ENCODE peak calls at places on chromosomes 5 and 9, in six cellular contexts. T, X, C, P, R and O are unnamed samples.

GRCh38 chr9:138024131-138024530 is 146.5 kb downstream of the CACNA1B start:
- DNase-seq in P (no peak), T (no peak), X (peak), R (no peak), C (no peak), O (peak)

GRCh38 chr5:127723571-127723970 is 20.4 kb downstream of the CCDC192 start:
- DNase-seq in P (peak), C (no peak), R (no peak), T (peak), X (no peak), O (no peak)

GRCh38 chr5:176810084-176810597 is at the start of gene UNC5A:
- DNase-seq in C (no peak), R (peak), X (no peak), T (peak), P (no peak), O (no peak)

GRCh38 chr9:127983847-127984289 is 3.1 kb upstream of the EEIG1 start:
- DNase-seq in P (no peak), X (no peak), T (no peak), C (no peak), R (no peak), O (no peak)

GRCh38 chr9:98678244-98678842 is 30.4 kb downstream of the GABBR2 start:
- DNase-seq in X (peak), T (peak), R (peak), C (no peak), P (no peak), O (no peak)

GRCh38 chr9:6959275-6960000 is 201.7 kb downstream of the KDM4C start:
- DNase-seq in X (no peak), R (no peak), C (no peak), P (no peak), T (no peak), O (no peak)

GRCh38 chr9:121483049-121483448 is 16.6 kb downstream of the GGTA1 start:
- DNase-seq in T (no peak), C (no peak), X (no peak), R (no peak), P (peak), O (no peak)

GRCh38 chr5:112681481-112681908 is 56.2 kb upstream of the APC start:
- DNase-seq in X (no peak), P (no peak), T (no peak), C (no peak), R (no peak), O (no peak)

GRCh38 chr9:133463234-133463863 is 3.6 kb downstream of the CACFD1 start:
- DNase-seq in T (no peak), P (no peak), X (no peak), R (no peak), C (no peak), O (no peak)

GRCh38 chr5:138953370-138954256 is 78.5 kb upstream of the LRRTM2 start:
- DNase-seq in C (peak), P (peak), T (peak), R (no peak), X (peak), O (no peak)

GRCh38 chr5:118253401-118254061 is 734.8 kb downstream of the DTWD2 start:
- DNase-seq in X (no peak), P (no peak), R (no peak), C (no peak), T (no peak), O (no peak)

GRCh38 chr9:28961625-28962024 is 1388.3 kb upstream of the C9orf72 start:
- DNase-seq in P (no peak), T (no peak), R (no peak), X (no peak), C (no peak), O (no peak)

GRCh38 chr5:10601246-10602030 is 37.6 kb downstream of the ANKRD33B start:
- DNase-seq in C (peak), R (no peak), T (peak), X (no peak), P (peak), O (peak)

GRCh38 chr9:32456564-32456963 is 69.4 kb downstream of the RIGI start:
- DNase-seq in R (no peak), C (no peak), P (no peak), X (no peak), T (peak), O (no peak)

GRCh38 chr9:121823451-121824169 is 172.2 kb downstream of the DAB2IP start:
- DNase-seq in R (no peak), X (no peak), T (no peak), C (no peak), P (no peak), O (no peak)

GRCh38 chr9:35313911-35314310 is 152.1 kb downstream of the UNC13B start:
- DNase-seq in X (no peak), P (no peak), T (no peak), R (no peak), C (peak), O (no peak)

GRCh38 chr9:89605181-89606048 is 603 bp downstream of the GADD45G start:
- DNase-seq in P (peak), R (peak), X (peak), C (no peak), T (peak), O (peak)

GRCh38 chr5:150320048-150320555 is 17.4 kb upstream of the ARSI start:
- DNase-seq in P (peak), T (peak), X (no peak), R (no peak), C (peak), O (no peak)

GRCh38 chr9:74577956-74578355 is 80.8 kb downstream of the RORB start:
- DNase-seq in R (no peak), T (no peak), X (no peak), P (no peak), C (no peak), O (no peak)
- TF ChIP-seq CTCF in R (peak), T (peak), X (no peak), P (peak), C (peak), O (no peak)

GRCh38 chr9:88378317-88378716 is 9.9 kb upstream of the SPIN1 start:
- DNase-seq in P (no peak), X (no peak), R (no peak), C (no peak), T (peak), O (no peak)
- TF ChIP-seq CTCF in P (no peak), X (no peak), R (no peak), C (no peak), T (peak), O (no peak)

DNA sequence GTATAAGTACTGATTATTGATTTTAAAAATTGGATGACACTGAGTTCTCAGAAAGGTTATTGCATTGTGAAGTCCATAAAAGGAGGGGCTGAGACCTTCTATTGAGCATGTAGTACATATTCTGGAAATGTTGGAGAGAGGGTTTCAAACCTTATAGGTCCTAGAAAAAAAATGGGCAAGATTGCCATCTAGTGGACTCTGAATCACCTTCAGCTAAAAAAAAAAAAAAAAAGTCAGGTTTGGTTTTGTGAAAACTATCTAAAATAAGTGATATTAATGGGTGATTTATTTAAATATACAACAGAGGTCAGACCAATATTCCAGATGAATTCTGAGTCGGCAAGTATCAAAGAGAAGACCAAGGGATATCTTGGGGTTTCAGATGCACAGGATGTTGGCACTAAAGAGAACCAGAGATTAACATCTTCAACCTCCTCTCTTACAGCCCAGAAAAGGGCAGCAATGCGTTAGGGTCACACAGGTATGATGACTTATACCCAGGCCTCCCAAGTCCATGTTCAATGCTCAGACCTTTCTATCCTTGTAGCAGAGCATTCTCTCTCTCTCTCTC is 109.8 kb upstream of the NMUR2 start:
- DNase-seq in X (no peak), C (no peak), P (no peak), T (peak), R (no peak), O (no peak)
- TF ChIP-seq CTCF in X (no peak), C (peak), P (peak), T (peak), R (peak), O (peak)

GRCh38 chr5:131589510-131590348 is 45.3 kb downstream of the RAPGEF6 start:
- DNase-seq in R (peak), P (peak), C (peak), T (peak), X (no peak), O (no peak)
- TF ChIP-seq CTCF in R (peak), P (peak), C (peak), T (peak), X (peak), O (peak)

DNA sequence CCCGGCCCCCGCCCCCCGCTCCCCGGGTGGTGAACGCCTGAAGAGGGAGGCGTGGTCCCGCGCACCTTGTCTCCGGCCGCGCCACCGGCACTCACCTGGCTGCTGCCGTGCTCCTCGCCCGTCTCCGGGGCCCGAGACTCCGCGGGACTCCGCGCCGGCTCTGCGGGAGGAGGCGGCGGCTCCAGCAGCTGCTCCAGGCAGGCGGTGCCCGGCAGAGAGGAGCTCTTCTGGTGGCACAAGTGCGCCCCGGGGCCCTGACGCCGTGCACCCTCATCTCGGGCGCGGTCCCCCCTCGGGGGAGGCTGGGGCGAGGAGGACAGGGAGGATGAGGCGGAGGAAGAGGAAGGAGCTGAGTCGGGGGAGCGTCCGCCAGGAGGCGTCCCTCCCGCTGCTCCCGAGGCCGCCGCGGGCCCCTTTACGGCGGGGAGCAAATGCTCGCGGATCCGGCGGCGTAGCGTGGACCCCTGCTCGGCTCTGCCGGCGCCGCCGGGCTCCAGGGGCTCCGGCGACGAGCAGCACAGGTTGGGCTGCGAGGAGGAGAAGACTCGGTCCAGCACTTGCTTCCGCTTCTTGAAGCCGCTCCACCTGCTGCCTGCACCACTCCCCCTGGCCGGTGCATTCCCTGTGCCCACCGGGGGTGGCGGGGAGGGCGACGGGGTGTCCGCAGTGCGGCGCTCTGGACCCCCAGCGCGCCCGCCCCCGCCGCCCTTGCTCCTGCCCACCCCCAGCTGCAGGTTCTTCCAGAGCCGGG is 958 bp downstream of the MCTP1 start:
- DNase-seq in R (peak), C (no peak), P (peak), X (peak), T (no peak), O (no peak)
- TF ChIP-seq CTCF in R (peak), C (peak), P (no peak), X (no peak), T (peak), O (peak)

GRCh38 chr5:75325242-75325641 is 11.8 kb upstream of the HMGCR start:
- DNase-seq in T (no peak), C (no peak), P (no peak), R (no peak), X (no peak), O (no peak)
- TF ChIP-seq CTCF in T (no peak), C (peak), P (peak), R (no peak), X (no peak), O (peak)

DNA sequence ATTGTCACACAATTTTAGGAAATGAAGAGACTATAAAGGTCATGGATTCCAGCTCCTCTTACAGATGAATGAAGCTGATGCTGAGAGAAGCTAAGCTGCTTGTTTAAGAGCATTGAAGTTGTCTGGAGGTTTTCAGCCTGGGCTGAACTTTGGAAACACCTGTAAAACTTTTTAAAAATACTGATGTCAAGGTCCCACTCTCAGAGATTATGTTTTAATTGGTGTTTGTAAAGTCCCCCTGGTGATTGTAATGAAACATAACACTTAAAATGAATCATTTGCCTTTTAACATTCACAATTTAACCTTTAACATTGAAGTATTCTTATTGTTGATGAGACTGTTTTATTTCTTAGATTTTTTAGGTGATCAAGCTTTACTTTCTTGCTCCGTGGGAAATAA is 16.4 kb downstream of the RAD23B start:
- DNase-seq in R (no peak), P (no peak), C (no peak), T (no peak), X (no peak), O (no peak)
- TF ChIP-seq CTCF in R (peak), P (no peak), C (peak), T (peak), X (no peak), O (peak)